ENCODE peak calls at places on chromosomes 2 and 18, in four cellular contexts. D is cardiac muscle cell, X is body of pancreas, E is ovary. Z is an unnamed sample.

GRCh38 chr2:240348522-240348921 is 86.9 kb upstream of the GPC1 start:
- DNase-seq in D (no peak), X (peak), E (no peak), Z (no peak)

GRCh38 chr2:23696163-23697045 is 230.5 kb downstream of the ATAD2B start:
- DNase-seq in D (no peak), X (no peak), E (no peak), Z (no peak)

GRCh38 chr18:23228102-23229051 is 93.1 kb downstream of the CABLES1 start:
- DNase-seq in D (no peak), X (no peak), E (peak), Z (no peak)

GRCh38 chr2:95007822-95008221 is 17.7 kb upstream of the MAL start:
- DNase-seq in D (peak), X (no peak), E (no peak), Z (no peak)

GRCh38 chr2:207397917-207398655 is 131.7 kb upstream of the CREB1 start:
- DNase-seq in D (peak), X (no peak), E (no peak), Z (no peak)

GRCh38 chr2:52368141-52368540 is 1336.2 kb upstream of the NRXN1 start:
- DNase-seq in D (no peak), X (no peak), E (no peak), Z (no peak)

GRCh38 chr18:42053188-42053781 is 98.3 kb downstream of the PIK3C3 start:
- DNase-seq in D (peak), X (peak), E (peak), Z (no peak)

GRCh38 chr18:41126541-41127235 is 828.3 kb upstream of the PIK3C3 start:
- DNase-seq in D (no peak), X (no peak), E (no peak), Z (no peak)

GRCh38 chr2:152925540-152926448 is 207.4 kb downstream of the ARL6IP6 start:
- DNase-seq in D (peak), X (peak), E (peak), Z (no peak)

GRCh38 chr2:239947361-239948045 is 77.6 kb downstream of the NDUFA10 start:
- DNase-seq in D (no peak), X (peak), E (no peak), Z (peak)

GRCh38 chr2:151568541-151568940 is 158.8 kb downstream of the RIF1 start:
- DNase-seq in D (no peak), X (no peak), E (no peak), Z (no peak)

GRCh38 chr2:224930990-224931389 is 111.3 kb downstream of the DOCK10 start:
- DNase-seq in D (no peak), X (no peak), E (no peak), Z (no peak)

GRCh38 chr2:150520887-150521664 is 33.6 kb upstream of the RND3 start:
- DNase-seq in D (peak), X (no peak), E (no peak), Z (no peak)

GRCh38 chr18:35577045-35577848 is 4.3 kb upstream of the GALNT1 start:
- DNase-seq in D (no peak), X (no peak), E (no peak), Z (no peak)

GRCh38 chr18:12491611-12492435 is 84.1 kb downstream of the PRELID3A start:
- DNase-seq in D (no peak), X (no peak), E (no peak), Z (no peak)

GRCh38 chr18:7338846-7339245 is 108.0 kb downstream of the LRRC30 start:
- DNase-seq in D (no peak), X (no peak), E (no peak), Z (no peak)

GRCh38 chr18:33097126-33097525 is 324.3 kb upstream of the KLHL14 start:
- DNase-seq in D (no peak), X (no peak), E (no peak), Z (no peak)

GRCh38 chr2:99701503-99701902 is 211.7 kb upstream of the REV1 start:
- DNase-seq in D (no peak), X (no peak), E (no peak), Z (no peak)

GRCh38 chr18:55384551-55385275 is 203.3 kb downstream of the TCF4 start:
- DNase-seq in D (peak), X (no peak), E (no peak), Z (no peak)

GRCh38 chr18:67794512-67794911 is 278.0 kb upstream of the DSEL start:
- DNase-seq in D (no peak), X (no peak), E (no peak), Z (no peak)

GRCh38 chr18:49563701-49564100 is 1.8 kb downstream of the LIPG start:
- DNase-seq in D (no peak), X (no peak), E (no peak), Z (no peak)
- H3K27ac ChIP-seq in D (no peak), X (no peak), E (no peak), Z (no peak)

DNA sequence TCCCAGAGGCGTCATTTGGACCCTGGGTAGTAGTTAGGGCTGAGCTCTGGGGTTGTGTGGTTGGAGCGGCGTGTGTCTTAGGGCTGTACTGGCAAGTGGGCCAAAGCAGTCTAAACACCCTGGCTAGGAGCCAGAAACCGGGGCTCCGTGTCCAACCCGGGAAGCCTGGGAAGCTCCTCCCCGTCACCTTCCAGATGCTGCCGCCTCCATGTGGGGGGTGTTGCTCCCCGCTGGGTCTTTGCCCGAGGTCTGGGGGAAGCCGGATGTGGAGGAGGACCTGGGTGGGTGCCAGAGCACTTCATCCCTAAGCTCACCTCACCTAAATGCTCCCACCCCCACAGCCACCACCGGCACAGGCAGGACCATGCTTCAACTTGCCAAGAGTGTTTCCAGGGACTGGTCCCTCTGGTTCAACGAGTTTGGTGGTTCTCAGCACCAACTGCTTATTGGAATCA is 25.4 kb downstream of the TET3 start:
- DNase-seq in D (no peak), X (peak), E (peak), Z (no peak)
- H3K27ac ChIP-seq in D (no peak), X (peak), E (no peak), Z (no peak)

GRCh38 chr2:20137131-20137571 is 85.7 kb upstream of the LAPTM4A start:
- DNase-seq in D (peak), X (no peak), E (peak), Z (no peak)
- H3K27ac ChIP-seq in D (peak), X (no peak), E (no peak), Z (no peak)

GRCh38 chr2:11342561-11343343 is 1.7 kb downstream of the ROCK2 start:
- DNase-seq in D (peak), X (peak), E (no peak), Z (no peak)

GRCh38 chr2:11344956-11345671 is 678 bp upstream of the ROCK2 start:
- DNase-seq in D (no peak), X (peak), E (peak), Z (no peak)

GRCh38 chr2:11344342-11344955 is at the start of gene ROCK2:
- DNase-seq in D (peak), X (peak), E (peak), Z (peak)

GRCh38 chr2:11343344-11343625 is 1.2 kb downstream of the ROCK2 start:
- DNase-seq in D (no peak), X (no peak), E (no peak), Z (no peak)

GRCh38 chr2:11343626-11344341 is 652 bp downstream of the ROCK2 start:
- DNase-seq in D (peak), X (peak), E (peak), Z (no peak)
- H3K27ac ChIP-seq in D (peak), X (peak), E (peak), Z (peak)

GRCh38 chr18:9682572-9682971 is 25.5 kb upstream of the RAB31 start:
- DNase-seq in D (no peak), X (no peak), E (no peak), Z (no peak)

GRCh38 chr18:9684901-9685738 is 23.0 kb upstream of the RAB31 start:
- DNase-seq in D (no peak), X (no peak), E (peak), Z (no peak)

GRCh38 chr18:9688036-9688741 is 19.9 kb upstream of the RAB31 start:
- DNase-seq in D (no peak), X (no peak), E (no peak), Z (peak)

GRCh38 chr18:9681217-9681616 is 26.9 kb upstream of the RAB31 start:
- DNase-seq in D (no peak), X (no peak), E (no peak), Z (no peak)

GRCh38 chr18:9683418-9684396 is 24.4 kb upstream of the RAB31 start:
- DNase-seq in D (no peak), X (peak), E (peak), Z (no peak)
- H3K27ac ChIP-seq in D (no peak), X (no peak), E (peak), Z (peak)

DNA sequence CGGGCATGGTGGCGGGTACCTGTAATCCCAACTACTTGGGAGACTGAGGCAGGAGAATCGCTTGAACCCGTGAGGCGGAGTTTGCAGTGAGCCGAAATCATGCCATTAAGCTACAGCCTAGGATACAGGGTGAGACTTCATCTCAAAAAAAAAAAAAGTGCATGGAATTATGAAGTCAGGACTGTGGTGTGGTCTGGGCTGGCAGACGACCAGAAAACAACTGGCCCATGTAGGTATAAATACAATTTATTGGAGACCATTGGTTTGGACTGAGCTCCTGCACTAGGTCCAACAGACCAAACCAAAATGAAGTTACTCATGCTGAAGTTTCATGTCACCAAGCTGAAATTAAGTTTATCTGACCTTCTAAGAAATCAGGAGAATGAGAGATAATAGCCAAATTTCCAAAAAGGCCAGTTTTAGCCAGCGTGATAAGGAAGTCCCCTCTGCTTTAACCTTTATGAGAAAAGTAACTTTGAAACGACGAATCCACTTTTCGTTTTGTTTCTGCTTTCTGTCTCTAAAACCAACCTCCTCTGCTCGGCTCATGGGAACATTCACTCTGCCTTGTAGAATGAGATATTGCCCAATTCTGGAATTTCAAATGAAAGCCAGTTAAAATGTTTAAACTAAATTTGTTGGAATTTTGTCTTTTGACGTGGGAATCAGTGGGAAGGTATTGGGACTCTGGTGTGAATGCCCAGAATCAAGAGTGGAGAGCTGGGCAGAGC is 17.7 kb upstream of the RAB10 start:
- DNase-seq in D (no peak), X (no peak), E (no peak), Z (no peak)
- H3K27ac ChIP-seq in D (no peak), X (no peak), E (peak), Z (peak)

DNA sequence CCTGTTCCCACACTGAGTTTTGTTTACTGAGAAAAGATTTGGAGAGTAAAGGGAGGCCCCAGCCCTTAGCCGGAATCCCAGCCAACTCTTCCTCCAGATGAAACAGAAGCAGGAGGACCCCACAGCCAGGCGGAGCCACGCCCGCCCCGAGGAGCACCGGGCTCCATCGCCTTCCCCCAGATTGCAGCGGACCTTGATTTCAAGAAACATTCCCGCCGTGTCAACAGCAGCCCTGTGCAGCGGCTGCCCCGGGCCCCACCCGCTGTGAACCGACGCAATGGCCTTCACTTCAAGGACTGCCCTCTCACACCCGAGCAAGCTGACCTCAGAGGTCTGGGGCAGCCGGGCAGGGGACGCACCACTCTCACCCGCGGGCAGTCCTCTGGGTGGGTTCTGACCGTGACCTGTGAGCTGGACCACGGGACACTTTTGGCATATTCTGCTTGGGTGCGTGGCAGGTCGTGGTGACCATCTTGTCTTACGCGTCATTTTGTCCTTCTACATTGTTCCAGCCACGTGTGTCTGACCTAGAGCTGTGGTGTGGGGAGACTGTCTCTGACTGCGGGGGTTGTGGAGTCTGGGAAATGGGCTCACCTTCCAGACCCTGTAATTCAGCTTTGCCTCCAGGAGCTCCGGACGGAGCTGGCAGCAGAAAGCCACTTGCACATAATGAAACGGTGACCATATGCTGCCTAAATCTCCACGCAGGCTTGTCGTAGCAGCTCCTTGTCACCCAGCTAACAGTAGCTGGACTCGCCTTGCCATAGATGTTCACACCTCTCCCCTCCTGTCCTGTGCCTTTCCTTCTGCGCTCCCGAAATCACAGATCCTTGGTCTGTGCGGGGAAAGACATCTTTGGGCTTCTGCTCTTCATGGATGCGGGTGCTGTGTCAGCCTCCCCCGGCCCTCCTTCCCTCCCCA is 32.0 kb upstream of the INHBB start:
- DNase-seq in D (no peak), X (peak), E (peak), Z (no peak)
- H3K27ac ChIP-seq in D (no peak), X (peak), E (peak), Z (no peak)

DNA sequence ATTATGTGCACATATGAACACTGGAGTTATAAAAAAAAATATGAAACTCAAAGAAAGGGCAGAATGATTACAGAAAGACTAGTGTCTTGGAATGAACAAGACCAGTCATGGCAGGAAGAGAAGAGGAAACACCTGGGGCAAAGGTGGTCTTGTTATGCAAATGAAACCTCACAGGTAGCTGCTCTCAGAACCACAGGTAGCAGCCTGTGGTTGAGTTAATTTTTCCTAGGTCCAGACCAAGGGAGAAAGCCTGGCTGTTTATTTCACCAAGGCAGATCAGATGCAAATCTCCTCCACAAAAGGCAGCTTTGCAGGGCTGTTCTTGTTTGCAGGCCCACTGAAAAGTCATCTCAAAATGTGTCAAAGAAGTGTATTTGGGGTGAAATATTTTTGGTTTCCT is 785.8 kb downstream of the RNF144A start:
- DNase-seq in D (no peak), X (no peak), E (no peak), Z (no peak)
- H3K27ac ChIP-seq in D (no peak), X (no peak), E (no peak), Z (no peak)

DNA sequence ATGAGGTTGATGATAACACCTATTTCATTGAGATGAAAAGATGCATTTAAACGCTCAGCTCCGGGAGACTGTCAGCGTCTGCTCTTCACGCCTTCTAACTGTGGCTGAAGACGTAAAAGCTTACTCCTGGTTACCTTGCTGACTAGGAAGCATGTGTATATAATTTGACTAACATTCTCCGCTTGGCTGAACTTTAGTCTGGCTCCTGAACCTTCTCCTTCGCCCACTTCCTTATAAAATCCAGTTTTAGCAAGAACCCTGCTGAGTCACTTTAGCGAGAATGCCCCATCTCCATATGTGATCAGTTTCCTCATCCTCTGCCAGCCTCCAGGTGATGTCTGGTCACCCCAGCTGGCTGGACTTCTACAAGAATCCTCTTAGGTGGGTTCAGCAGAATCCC is 12.7 kb upstream of the CREG2 start:
- DNase-seq in D (no peak), X (no peak), E (no peak), Z (no peak)
- H3K27ac ChIP-seq in D (no peak), X (no peak), E (no peak), Z (no peak)

Z was measured in ascending aorta.